ENCODE peak calls at places on chromosome 5, in five cellular contexts. One of them, this sample, is unnamed. For H3K4me1, the result is how much of the 10 kb centered on the place peaks cover.

GRCh38 chr5:89946514-89946913 is 463.0 kb downstream of the CETN3 start:
- DNase-seq in mesenchymal stem cell: no peak
- DNase-seq in IMR-90: no peak
- DNase-seq in endodermal cell: no peak
- DNase-seq in mammary epithelial cell: no peak
- DNase-seq in this sample: no peak

GRCh38 chr5:178454308-178454707 is 135.9 kb downstream of the COL23A1 start:
- DNase-seq in endodermal cell: peak
- DNase-seq in IMR-90: no peak
- DNase-seq in mammary epithelial cell: no peak
- DNase-seq in mesenchymal stem cell: no peak
- DNase-seq in this sample: no peak

GRCh38 chr5:132962429-132962928 is 955 bp downstream of the AFF4 start:
- DNase-seq in IMR-90: peak
- DNase-seq in mammary epithelial cell: peak
- DNase-seq in endodermal cell: peak
- DNase-seq in mesenchymal stem cell: peak
- DNase-seq in this sample: no peak

GRCh38 chr5:124790261-124790894 is 43.9 kb upstream of the ZNF608 start:
- DNase-seq in mammary epithelial cell: peak
- DNase-seq in mesenchymal stem cell: peak
- DNase-seq in IMR-90: peak
- DNase-seq in endodermal cell: no peak
- DNase-seq in this sample: no peak

GRCh38 chr5:43208658-43209057 is 16.6 kb downstream of the NIM1K start:
- DNase-seq in endodermal cell: no peak
- DNase-seq in mesenchymal stem cell: no peak
- DNase-seq in IMR-90: no peak
- DNase-seq in mammary epithelial cell: no peak
- DNase-seq in this sample: no peak

GRCh38 chr5:170641589-170642031 is 137.8 kb downstream of the KCNIP1 start:
- DNase-seq in IMR-90: no peak
- DNase-seq in mammary epithelial cell: no peak
- DNase-seq in endodermal cell: peak
- DNase-seq in mesenchymal stem cell: no peak
- DNase-seq in this sample: peak

GRCh38 chr5:73307645-73308346 is 134.8 kb downstream of the TMEM174 start:
- DNase-seq in mesenchymal stem cell: no peak
- DNase-seq in IMR-90: no peak
- DNase-seq in mammary epithelial cell: no peak
- DNase-seq in endodermal cell: no peak
- DNase-seq in this sample: no peak

GRCh38 chr5:136780518-136780917 is 415.2 kb upstream of the TRPC7 start:
- DNase-seq in mesenchymal stem cell: peak
- DNase-seq in mammary epithelial cell: no peak
- DNase-seq in endodermal cell: no peak
- DNase-seq in IMR-90: no peak
- DNase-seq in this sample: no peak

GRCh38 chr5:59107692-59108091 is 524.8 kb downstream of the RAB3C start:
- DNase-seq in mesenchymal stem cell: no peak
- DNase-seq in IMR-90: no peak
- DNase-seq in endodermal cell: no peak
- DNase-seq in mammary epithelial cell: peak
- DNase-seq in this sample: no peak

GRCh38 chr5:125612356-125613149 is 810.7 kb upstream of the GRAMD2B start:
- DNase-seq in mesenchymal stem cell: no peak
- DNase-seq in endodermal cell: no peak
- DNase-seq in IMR-90: no peak
- DNase-seq in mammary epithelial cell: no peak
- DNase-seq in this sample: peak

GRCh38 chr5:10317825-10318682 is 10.4 kb upstream of the CMBL start:
- DNase-seq in endodermal cell: no peak
- DNase-seq in mammary epithelial cell: peak
- DNase-seq in mesenchymal stem cell: peak
- DNase-seq in IMR-90: no peak
- DNase-seq in this sample: no peak

GRCh38 chr5:174617285-174617684 is 107.1 kb upstream of the MSX2 start:
- DNase-seq in mesenchymal stem cell: no peak
- DNase-seq in endodermal cell: peak
- DNase-seq in mammary epithelial cell: no peak
- DNase-seq in IMR-90: no peak
- DNase-seq in this sample: no peak

GRCh38 chr5:34648522-34649158 is 7.5 kb upstream of the RAI14 start:
- DNase-seq in mammary epithelial cell: no peak
- DNase-seq in IMR-90: no peak
- DNase-seq in mesenchymal stem cell: peak
- DNase-seq in endodermal cell: no peak
- DNase-seq in this sample: no peak

GRCh38 chr5:172035039-172035438 is 28.6 kb upstream of the FBXW11 start:
- DNase-seq in mesenchymal stem cell: no peak
- DNase-seq in IMR-90: no peak
- DNase-seq in mammary epithelial cell: peak
- DNase-seq in endodermal cell: no peak
- DNase-seq in this sample: no peak

GRCh38 chr5:42349163-42349562 is 74.1 kb upstream of the GHR start:
- DNase-seq in IMR-90: no peak
- DNase-seq in endodermal cell: no peak
- DNase-seq in mammary epithelial cell: peak
- DNase-seq in mesenchymal stem cell: no peak
- DNase-seq in this sample: no peak

GRCh38 chr5:7261900-7262299 is 134.0 kb upstream of the ADCY2 start:
- DNase-seq in mammary epithelial cell: no peak
- DNase-seq in mesenchymal stem cell: no peak
- DNase-seq in endodermal cell: no peak
- DNase-seq in IMR-90: no peak
- DNase-seq in this sample: no peak

DNA sequence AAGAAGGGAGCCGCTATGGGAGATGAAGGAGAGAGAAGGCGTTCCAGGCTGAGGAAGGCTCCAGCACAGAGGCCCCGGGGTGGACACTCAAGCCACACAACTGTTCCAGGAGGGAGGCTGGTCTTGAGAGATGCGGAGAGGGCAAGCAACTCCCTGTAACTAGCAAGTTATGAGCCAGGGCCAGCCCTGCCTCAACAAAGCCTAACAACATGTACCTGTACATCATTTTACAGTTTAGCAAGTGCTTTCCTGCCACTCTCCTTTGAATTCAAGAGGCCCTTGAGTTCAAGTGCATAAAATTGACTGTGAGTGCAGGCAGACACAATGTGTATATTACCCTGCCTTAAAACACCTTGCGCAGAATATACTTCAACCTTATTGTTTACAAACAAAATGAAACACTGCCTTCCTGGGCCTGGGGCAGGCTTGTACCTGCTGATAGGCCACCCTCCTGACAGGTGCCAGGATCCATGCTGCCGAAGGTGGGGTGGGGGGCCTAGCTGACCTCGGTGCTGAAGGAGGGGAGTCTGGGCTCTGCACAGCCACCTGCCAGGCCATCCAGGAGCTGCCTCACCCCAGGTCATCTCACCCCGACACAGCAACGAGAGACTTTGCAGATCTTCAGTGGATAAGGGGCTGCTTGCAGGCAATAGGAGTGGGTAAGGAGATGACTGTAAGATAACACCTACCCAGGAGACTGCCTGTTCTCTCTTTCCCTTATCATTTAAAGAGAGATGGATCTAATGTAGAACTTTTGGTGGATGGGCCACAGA is 80.0 kb downstream of the PPARGC1B start:
- DNase-seq in IMR-90: no peak
- DNase-seq in mammary epithelial cell: no peak
- DNase-seq in mesenchymal stem cell: no peak
- DNase-seq in endodermal cell: no peak
- DNase-seq in this sample: no peak
- H3K9ac ChIP-seq in IMR-90: no peak
- H3K9ac ChIP-seq in mammary epithelial cell: no peak
- H3K9ac ChIP-seq in mesenchymal stem cell: no peak
- H3K9ac ChIP-seq in endodermal cell: no peak
- H3K9ac ChIP-seq in this sample: no peak

GRCh38 chr5:173062141-173062540 is 6.0 kb downstream of the CREBRF start:
- DNase-seq in mammary epithelial cell: no peak
- DNase-seq in IMR-90: no peak
- DNase-seq in endodermal cell: no peak
- DNase-seq in mesenchymal stem cell: no peak
- DNase-seq in this sample: no peak

GRCh38 chr5:173069661-173070060 is 13.5 kb downstream of the CREBRF start:
- DNase-seq in IMR-90: no peak
- DNase-seq in mammary epithelial cell: no peak
- DNase-seq in mesenchymal stem cell: no peak
- DNase-seq in endodermal cell: no peak
- DNase-seq in this sample: no peak

GRCh38 chr5:173065155-173065554 is 9.0 kb downstream of the CREBRF start:
- DNase-seq in mesenchymal stem cell: no peak
- DNase-seq in mammary epithelial cell: no peak
- DNase-seq in IMR-90: no peak
- DNase-seq in endodermal cell: no peak
- DNase-seq in this sample: no peak
- H3K4me1 ChIP-seq in mesenchymal stem cell: under half
- H3K4me1 ChIP-seq in mammary epithelial cell: under half
- H3K4me1 ChIP-seq in IMR-90: under half
- H3K4me1 ChIP-seq in endodermal cell: under half
- H3K4me1 ChIP-seq in this sample: under half

DNA sequence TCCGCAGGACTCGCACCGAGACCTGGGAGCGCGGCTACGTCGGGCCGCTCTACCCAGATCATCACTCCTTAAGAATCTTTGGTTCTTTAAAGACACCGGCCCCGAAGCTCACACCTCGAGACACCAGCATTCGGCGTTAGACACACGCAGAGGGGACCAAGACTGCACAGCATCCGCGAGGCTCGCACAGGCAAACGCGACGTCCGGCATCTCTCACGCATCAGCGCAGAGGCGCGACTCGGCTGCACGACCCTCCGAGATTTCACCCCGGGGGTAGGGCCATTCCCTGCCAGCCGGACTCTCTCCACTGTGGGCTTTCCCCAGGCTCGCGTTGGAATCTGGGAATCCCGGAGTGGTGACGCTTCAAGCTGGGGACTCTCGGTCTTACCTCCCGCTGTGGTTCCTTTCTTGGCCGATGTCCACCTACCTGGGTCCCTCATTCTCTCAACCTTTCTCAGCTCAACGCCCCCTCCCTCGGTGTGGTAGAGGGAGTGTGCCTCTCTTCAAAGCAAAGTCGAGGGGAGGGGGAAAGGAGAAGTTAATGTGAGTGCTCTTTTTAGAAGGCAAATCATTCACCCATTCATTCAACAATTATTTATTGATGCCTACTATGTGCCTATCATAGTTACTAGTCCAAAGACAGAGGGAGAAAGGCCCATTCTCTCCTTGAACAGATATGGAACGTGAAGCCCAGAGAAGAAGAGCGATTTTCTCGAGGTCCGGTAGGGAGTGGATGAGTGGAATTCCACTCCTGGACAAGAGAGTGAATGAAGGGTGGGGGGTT is 1.3 kb upstream of the HAND1 start:
- DNase-seq in mesenchymal stem cell: peak
- DNase-seq in IMR-90: no peak
- DNase-seq in mammary epithelial cell: no peak
- DNase-seq in endodermal cell: peak
- DNase-seq in this sample: no peak
- H3K9ac ChIP-seq in mesenchymal stem cell: no peak
- H3K9ac ChIP-seq in IMR-90: no peak
- H3K9ac ChIP-seq in mammary epithelial cell: no peak
- H3K9ac ChIP-seq in endodermal cell: no peak
- H3K9ac ChIP-seq in this sample: no peak

GRCh38 chr5:139663752-139664151 is 15.6 kb downstream of the CXXC5 start:
- DNase-seq in endodermal cell: no peak
- DNase-seq in IMR-90: no peak
- DNase-seq in mammary epithelial cell: no peak
- DNase-seq in mesenchymal stem cell: no peak
- DNase-seq in this sample: no peak
- H3K4me1 ChIP-seq in endodermal cell: under half
- H3K4me1 ChIP-seq in IMR-90: under half
- H3K4me1 ChIP-seq in mammary epithelial cell: half or more
- H3K4me1 ChIP-seq in mesenchymal stem cell: half or more
- H3K4me1 ChIP-seq in this sample: half or more